ENCODE peak calls at places on chromosomes 5 and 9, in seven cellular contexts. X is non-pigmented ciliary epithelial cell; V is effector CD8-positive, alpha-beta T cell; M is stimulated activated CD4-positive, alpha-beta T cell treated with anti-CD3 and anti-CD28 coated beads, Interleukin-4, amount 100 ng/mL, for 48 hours; E is fibroblast of mammary gland; Z is WERI-Rb-1; C is HCT116. F is an unnamed sample.

GRCh38 chr9:94611638-94612068 is 18.0 kb upstream of the FBP2 start:
- DNase-seq in Z (no peak), E (no peak), C (no peak), X (no peak), M (peak; percentile 54), V (no peak), F (no peak)

GRCh38 chr9:33186457-33187168 is 19.5 kb upstream of the B4GALT1 start:
- DNase-seq in C (no peak), E (no peak), Z (no peak), X (no peak), M (no peak), V (no peak), F (no peak)

GRCh38 chr9:97575673-97576048 is 57.5 kb downstream of the TSTD2 start:
- DNase-seq in M (no peak), E (no peak), V (no peak), C (no peak), Z (no peak), X (no peak), F (no peak)

GRCh38 chr9:120374817-120375216 is 205.2 kb downstream of the CDK5RAP2 start:
- DNase-seq in M (no peak), Z (no peak), C (no peak), E (no peak), V (no peak), X (no peak), F (no peak)

GRCh38 chr9:18362901-18363685 is 110.9 kb upstream of the ADAMTSL1 start:
- DNase-seq in Z (no peak), X (no peak), V (no peak), E (peak; percentile 28), C (no peak), M (no peak), F (no peak)

GRCh38 chr5:37838152-37838932 is 1.5 kb downstream of the GDNF start:
- DNase-seq in C (no peak), E (peak; percentile 33), Z (peak; percentile 61), M (no peak), X (no peak), V (no peak), F (no peak)

GRCh38 chr5:95939465-95939864 is 22.2 kb downstream of the ELL2 start:
- DNase-seq in E (no peak), V (no peak), X (no peak), C (no peak), Z (no peak), M (no peak), F (no peak)

GRCh38 chr5:84696651-84697050 is 312.0 kb upstream of the EDIL3 start:
- DNase-seq in X (no peak), C (peak; percentile 3), E (peak; percentile 9), M (no peak), Z (no peak), V (no peak), F (no peak)

GRCh38 chr5:82551840-82552385 is 273.8 kb upstream of the RPS23 start:
- DNase-seq in C (no peak), M (no peak), X (no peak), Z (no peak), E (no peak), V (no peak), F (peak; percentile 76)

GRCh38 chr5:150392680-150393079 is 20.0 kb downstream of the CD74 start:
- DNase-seq in X (no peak), V (no peak), M (no peak), Z (no peak), E (no peak), C (no peak), F (no peak)

F was measured in SK-N-DZ.